ENCODE peak calls at places on chromosomes 2 and 18, in four cellular contexts. D is GM12864, Y is astrocyte of the spinal cord, F is fibroblast of the aortic adventitia. J is an unnamed sample.

GRCh38 chr18:67318651-67319050 is 197.9 kb downstream of the DSEL start:
- DNase-seq in F (peak), D (no peak), Y (peak), J (peak)

GRCh38 chr2:150876201-150877085 is 385.2 kb downstream of the RBM43 start:
- DNase-seq in D (no peak), Y (peak), F (no peak), J (peak)

GRCh38 chr18:24271381-24272331 is 126.0 kb downstream of the OSBPL1A start:
- DNase-seq in F (peak), Y (peak), D (no peak), J (peak)

GRCh38 chr2:157055660-157056199 is 201.8 kb upstream of the GALNT5 start:
- DNase-seq in D (no peak), F (peak), Y (peak), J (peak)

GRCh38 chr2:176637497-176638166 is 368.4 kb downstream of the MTX2 start:
- DNase-seq in F (peak), D (no peak), Y (peak), J (peak)

GRCh38 chr18:63588869-63589268 is 1.7 kb downstream of the SERPINB13 start:
- DNase-seq in F (no peak), D (no peak), Y (no peak), J (no peak)

GRCh38 chr18:57029761-57030160 is 117.1 kb upstream of the BOD1L2 start:
- DNase-seq in D (no peak), F (no peak), Y (no peak), J (peak)

GRCh38 chr2:204293884-204294535 is 251.3 kb upstream of the PARD3B start:
- DNase-seq in D (no peak), Y (no peak), F (no peak), J (no peak)

GRCh38 chr2:1685078-1685956 is 59.0 kb downstream of the PXDN start:
- DNase-seq in D (no peak), Y (no peak), F (no peak), J (no peak)

GRCh38 chr2:10876394-10876793 is 35.3 kb upstream of the KCNF1 start:
- DNase-seq in D (no peak), Y (no peak), F (no peak), J (no peak)

GRCh38 chr2:65130440-65131175 is 702 bp upstream of the RAB1A start:
- DNase-seq in D (peak), F (peak), Y (no peak), J (no peak)

GRCh38 chr2:226077841-226078240 is 678.3 kb downstream of the NYAP2 start:
- DNase-seq in Y (no peak), D (no peak), F (no peak), J (no peak)

GRCh38 chr2:233131991-233132390 is 71.8 kb downstream of the INPP5D start:
- DNase-seq in F (peak), Y (no peak), D (no peak), J (no peak)

GRCh38 chr2:220961461-220961860 is 610.6 kb downstream of the EPHA4 start:
- DNase-seq in D (no peak), Y (no peak), F (no peak), J (no peak)

GRCh38 chr2:104025296-104025695 is 828.6 kb upstream of the POU3F3 start:
- DNase-seq in Y (peak), F (no peak), D (no peak), J (no peak)

GRCh38 chr18:39596216-39596615 is 2030.6 kb upstream of the CELF4 start:
- DNase-seq in Y (no peak), D (no peak), F (peak), J (no peak)

GRCh38 chr18:13895505-13896033 is 19.8 kb downstream of the MC2R start:
- DNase-seq in F (no peak), Y (no peak), D (no peak), J (no peak)

GRCh38 chr2:97781981-97782380 is 68.6 kb downstream of the ZAP70 start:
- DNase-seq in D (no peak), Y (no peak), F (no peak), J (no peak)

DNA sequence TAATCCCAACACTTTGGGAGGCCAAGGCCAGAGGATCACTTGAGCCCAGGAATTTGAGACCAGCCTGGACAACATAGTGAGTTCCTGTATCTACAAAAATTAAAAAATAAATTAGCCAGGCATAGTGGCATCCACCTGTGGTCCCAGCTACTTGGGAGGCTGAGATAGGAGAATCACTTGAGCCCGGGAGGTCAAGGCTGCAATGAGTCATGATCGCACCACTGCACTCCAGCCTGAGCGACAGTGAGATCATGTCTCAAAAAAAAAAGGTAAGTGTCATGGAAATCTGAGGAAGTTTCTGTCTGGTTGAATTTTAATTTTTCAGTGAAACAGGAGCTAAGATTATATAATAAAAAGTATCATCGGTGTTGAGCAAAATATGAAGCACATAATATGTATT is 2.5 kb upstream of the C2orf15 start:
- DNase-seq in Y (no peak), D (no peak), F (no peak), J (no peak)
- TF ChIP-seq CTCF in Y (no peak), D (no peak), F (no peak), J (no peak)

GRCh38 chr18:58578835-58579560 is 49.9 kb downstream of the ALPK2 start:
- DNase-seq in D (no peak), F (peak), Y (peak), J (peak)
- H3K4me3 ChIP-seq in D (no peak), F (peak), Y (peak), J (peak)

GRCh38 chr2:235966396-235966795 is 201.8 kb downstream of the GBX2 start:
- DNase-seq in Y (no peak), F (no peak), D (no peak), J (no peak)
- TF ChIP-seq CTCF in Y (peak), F (no peak), D (peak), J (no peak)

GRCh38 chr18:7846315-7846714 is 279.2 kb downstream of the PTPRM start:
- DNase-seq in F (no peak), Y (peak), D (no peak), J (no peak)

GRCh38 chr18:7844418-7844817 is 277.3 kb downstream of the PTPRM start:
- DNase-seq in Y (no peak), F (no peak), D (no peak), J (no peak)

GRCh38 chr18:7840445-7840844 is 273.3 kb downstream of the PTPRM start:
- DNase-seq in D (no peak), F (no peak), Y (no peak), J (no peak)

GRCh38 chr18:7847357-7847756 is 280.2 kb downstream of the PTPRM start:
- DNase-seq in F (no peak), D (no peak), Y (no peak), J (no peak)

DNA sequence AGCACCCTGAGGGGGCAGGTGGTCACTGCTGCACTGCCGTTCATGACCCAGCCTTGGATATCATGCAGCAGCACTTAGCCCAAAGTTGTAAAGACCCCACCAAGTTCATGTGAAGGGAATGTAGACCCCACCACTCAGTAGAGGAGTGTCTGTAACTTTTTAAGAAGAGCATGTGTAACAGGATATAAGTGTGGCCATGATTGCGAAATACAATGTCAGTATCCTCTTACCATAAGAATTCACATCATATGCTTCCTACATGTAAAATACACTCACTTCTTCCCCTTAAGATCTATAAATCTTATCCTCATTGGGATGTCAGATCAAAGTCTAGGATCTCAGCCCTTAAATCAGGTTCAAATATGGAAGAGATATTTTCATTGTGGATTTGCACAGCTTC is 276.9 kb downstream of the PTPRM start:
- DNase-seq in F (no peak), D (no peak), Y (no peak), J (peak)
- H3K4me3 ChIP-seq in F (no peak), D (no peak), Y (no peak), J (no peak)

DNA sequence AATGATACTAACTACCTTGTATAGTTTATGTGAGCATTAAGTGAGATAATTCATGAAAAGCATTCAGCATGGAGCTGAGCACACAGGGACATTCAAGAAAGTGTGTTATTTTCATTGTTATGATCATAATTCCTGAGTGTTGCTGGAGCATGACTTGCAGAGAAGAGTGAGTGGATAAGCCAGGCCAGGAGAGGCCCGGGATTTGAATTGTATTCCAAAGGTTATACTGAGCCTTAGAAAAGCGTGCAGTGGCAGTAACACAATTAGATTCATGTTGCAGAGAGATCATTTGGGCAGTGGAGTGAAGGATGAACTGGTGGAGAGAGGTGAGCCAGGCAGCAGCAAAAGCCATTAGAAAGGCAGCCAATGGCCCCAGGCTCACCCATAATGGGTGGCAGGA is 142.9 kb upstream of the SH3BP4 start:
- DNase-seq in D (no peak), Y (no peak), F (no peak), J (no peak)
- TF ChIP-seq CTCF in D (no peak), Y (no peak), F (no peak), J (no peak)

DNA sequence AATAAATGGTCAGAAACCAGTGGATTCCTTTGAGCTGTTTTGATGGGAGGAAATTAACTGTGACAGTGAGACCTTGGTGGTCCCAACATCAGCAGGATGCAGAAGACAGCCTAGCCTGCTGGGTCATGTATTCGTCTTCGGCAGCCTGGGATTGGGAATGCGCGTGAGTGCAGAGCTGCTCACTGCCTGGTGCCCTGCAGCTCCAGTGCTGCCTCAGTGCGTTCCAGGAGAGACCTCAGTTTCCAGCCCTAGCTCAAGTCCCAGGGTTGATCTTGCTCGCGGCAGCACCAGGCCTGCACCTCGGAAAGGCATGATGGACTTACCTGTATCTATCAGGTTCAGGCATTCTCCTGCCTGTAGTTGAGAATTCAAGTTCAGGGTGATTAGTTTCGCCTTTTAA is 203.9 kb downstream of the SH3RF3 start:
- DNase-seq in Y (no peak), F (no peak), D (no peak), J (no peak)
- H3K4me3 ChIP-seq in Y (no peak), F (no peak), D (no peak), J (no peak)

GRCh38 chr18:10439898-10440297 is 14.5 kb upstream of the APCDD1 start:
- DNase-seq in Y (no peak), F (no peak), D (no peak), J (no peak)

GRCh38 chr18:10436160-10436559 is 18.3 kb upstream of the APCDD1 start:
- DNase-seq in D (no peak), F (no peak), Y (no peak), J (no peak)

GRCh38 chr18:10441472-10441871 is 13.0 kb upstream of the APCDD1 start:
- DNase-seq in D (no peak), F (no peak), Y (no peak), J (no peak)

GRCh38 chr18:10440874-10441273 is 13.6 kb upstream of the APCDD1 start:
- DNase-seq in F (no peak), D (no peak), Y (no peak), J (no peak)

GRCh38 chr18:10437837-10438236 is 16.6 kb upstream of the APCDD1 start:
- DNase-seq in F (no peak), Y (no peak), D (no peak), J (no peak)
- TF ChIP-seq CTCF in F (no peak), Y (no peak), D (no peak), J (no peak)

DNA sequence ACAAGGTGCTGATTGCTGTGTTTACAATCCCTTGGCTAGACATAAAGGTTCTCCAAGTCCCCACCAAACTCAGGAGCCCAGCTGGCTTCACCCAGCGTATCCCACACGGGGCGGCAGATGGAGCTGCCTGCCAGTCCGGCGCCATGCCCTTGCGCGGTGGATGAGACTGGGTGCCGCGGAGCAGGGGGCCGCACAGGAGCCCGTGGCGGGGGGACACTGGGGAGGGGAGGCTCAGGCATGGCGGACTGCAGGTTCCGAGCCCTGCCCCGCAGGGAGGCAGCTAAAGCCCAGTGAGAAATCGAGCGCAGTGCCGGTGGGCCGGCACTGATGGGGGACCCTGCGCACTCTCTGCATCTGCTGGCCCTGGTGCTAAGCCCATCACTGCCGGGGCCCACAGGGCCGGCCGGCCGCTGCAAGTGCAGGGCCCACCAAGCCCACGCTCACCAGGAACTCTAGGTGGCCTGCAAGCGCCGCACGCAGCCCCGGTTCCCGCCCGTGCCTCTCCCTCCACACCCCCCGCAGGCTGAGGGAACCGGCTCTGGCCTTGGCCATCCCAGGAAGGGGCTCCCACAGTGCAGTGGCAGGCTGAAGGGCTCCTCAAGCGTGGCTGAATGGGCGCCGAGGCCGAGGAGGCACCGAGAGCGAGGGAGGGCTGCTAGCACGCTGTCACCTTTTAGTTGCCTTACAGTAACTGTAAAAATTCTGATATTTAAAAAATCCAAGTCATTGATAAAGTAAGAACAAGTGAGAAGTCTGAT is 930.0 kb upstream of the FSHR start:
- DNase-seq in Y (no peak), D (no peak), F (no peak), J (no peak)
- H3K4me3 ChIP-seq in Y (no peak), D (no peak), F (no peak), J (no peak)

GRCh38 chr2:214740867-214741266 is 68.6 kb downstream of the BARD1 start:
- DNase-seq in F (peak), D (no peak), Y (no peak), J (peak)
- TF ChIP-seq CTCF in F (no peak), D (no peak), Y (no peak), J (no peak)

GRCh38 chr2:240832816-240833497 is 12.9 kb upstream of the KIF1A start:
- DNase-seq in Y (no peak), D (no peak), F (no peak), J (no peak)

GRCh38 chr2:240834377-240834975 is 14.5 kb upstream of the KIF1A start:
- DNase-seq in F (no peak), Y (no peak), D (no peak), J (no peak)

GRCh38 chr2:240833724-240834285 is 13.8 kb upstream of the KIF1A start:
- DNase-seq in D (no peak), F (no peak), Y (no peak), J (no peak)

GRCh38 chr2:240831594-240832204 is 11.7 kb upstream of the KIF1A start:
- DNase-seq in Y (no peak), F (no peak), D (no peak), J (no peak)

DNA sequence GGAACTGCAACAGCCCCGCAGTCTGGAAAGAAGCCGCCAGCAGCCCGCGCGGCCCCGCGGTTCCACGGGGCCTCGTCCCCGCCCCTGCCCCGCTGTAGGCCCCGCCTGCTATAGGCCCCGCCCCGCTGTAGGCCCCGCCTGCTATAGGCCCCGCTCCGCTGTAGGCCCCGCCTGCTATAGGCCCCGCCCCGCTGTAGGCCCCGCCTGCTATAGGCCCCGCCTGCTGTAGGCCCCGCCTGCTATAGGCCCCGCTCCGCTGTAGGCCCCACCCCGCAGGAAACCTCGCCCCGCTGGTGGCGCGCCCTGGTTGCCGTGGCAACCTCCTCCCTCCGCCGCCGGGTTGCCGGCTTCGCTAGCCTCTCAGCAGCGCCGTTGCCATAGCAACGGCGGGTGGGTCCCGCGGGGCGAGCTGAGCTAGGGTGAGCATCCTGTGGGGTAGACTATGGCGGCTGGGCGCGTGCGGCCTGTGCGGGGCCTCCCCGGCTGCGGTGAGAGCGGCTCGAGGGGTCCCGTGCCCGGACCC is 12.2 kb upstream of the KIF1A start:
- DNase-seq in D (peak), F (peak), Y (peak), J (peak)
- H3K4me3 ChIP-seq in D (no peak), F (peak), Y (peak), J (peak)

J was measured in choroid plexus epithelial cell.